ENCODE peak calls at places on chromosomes 2 and 18, in six cellular contexts. V is GM12878, J is lower lobe of right lung, K is colonic mucosa, X is body of pancreas, B is Panc1. N is an unnamed sample. For H3K27me3, the result is how much of the 10 kb centered on the place peaks cover.

GRCh38 chr2:152864601-152865000 is 146.2 kb downstream of the ARL6IP6 start:
- DNase-seq in K (no peak), X (no peak), B (no peak), V (no peak), J (no peak), N (no peak)

GRCh38 chr2:186726938-186727337 is 33.1 kb downstream of the FAM171B start:
- DNase-seq in B (no peak), J (no peak), X (no peak), K (no peak), V (no peak), N (no peak)

GRCh38 chr18:28995319-28995718 is 818.4 kb upstream of the CDH2 start:
- DNase-seq in J (no peak), V (no peak), K (no peak), B (no peak), X (no peak), N (no peak)

GRCh38 chr18:37341473-37342086 is 224.0 kb downstream of the CELF4 start:
- DNase-seq in X (no peak), J (no peak), V (no peak), K (no peak), B (no peak), N (no peak)

GRCh38 chr2:152493417-152493816 is 158.4 kb downstream of the FMNL2 start:
- DNase-seq in X (no peak), J (no peak), K (no peak), B (no peak), V (no peak), N (no peak)

GRCh38 chr2:162477011-162477410 is 133.1 kb downstream of the GCA start:
- DNase-seq in J (no peak), B (no peak), V (no peak), K (no peak), X (no peak), N (no peak)

GRCh38 chr2:189379731-189380261 is 61.5 kb upstream of the WDR75 start:
- DNase-seq in B (no peak), K (no peak), J (no peak), X (no peak), V (no peak), N (no peak)

GRCh38 chr2:85248741-85249524 is 78.9 kb downstream of the TGOLN2 start:
- DNase-seq in X (peak), J (no peak), K (peak), V (no peak), B (peak), N (no peak)

GRCh38 chr2:10497797-10498251 is 49.7 kb upstream of the ODC1 start:
- DNase-seq in V (no peak), X (peak), B (no peak), J (no peak), K (peak), N (no peak)

GRCh38 chr2:196902828-196903227 is 23.7 kb downstream of the PGAP1 start:
- DNase-seq in V (no peak), J (no peak), B (no peak), X (no peak), K (no peak), N (no peak)

GRCh38 chr2:7053650-7054262 is 136.5 kb downstream of the RNF144A start:
- DNase-seq in K (peak), V (no peak), X (peak), B (no peak), J (no peak), N (no peak)

GRCh38 chr2:7792031-7792651 is 874.9 kb downstream of the RNF144A start:
- DNase-seq in J (peak), B (no peak), K (no peak), X (peak), V (no peak), N (no peak)

GRCh38 chr2:223779877-223780276 is 57.5 kb downstream of the AP1S3 start:
- DNase-seq in B (no peak), X (peak), J (no peak), K (peak), V (no peak), N (peak)

GRCh38 chr18:79755496-79756142 is 42.1 kb upstream of the KCNG2 start:
- DNase-seq in V (no peak), B (no peak), J (no peak), X (no peak), K (no peak), N (no peak)

GRCh38 chr2:74146929-74147728 is 583 bp downstream of the BOLA3 start:
- DNase-seq in J (no peak), K (no peak), V (no peak), X (peak), B (no peak), N (peak)

GRCh38 chr18:25351773-25352628 is at the start of gene ZNF521:
- DNase-seq in X (peak), K (peak), V (no peak), B (no peak), J (peak), N (peak)

GRCh38 chr2:39373403-39373802 is 63.7 kb downstream of the MAP4K3 start:
- DNase-seq in V (no peak), J (no peak), X (no peak), K (no peak), B (no peak), N (no peak)

GRCh38 chr18:46715062-46715461 is 41.8 kb downstream of the ST8SIA5 start:
- DNase-seq in B (no peak), V (no peak), J (no peak), K (no peak), X (no peak), N (no peak)

GRCh38 chr2:183269956-183270355 is 145.7 kb downstream of the NUP35 start:
- DNase-seq in V (no peak), J (no peak), X (no peak), K (no peak), B (no peak), N (no peak)

GRCh38 chr2:241010531-241011295 is 12.3 kb downstream of the SNED1 start:
- DNase-seq in V (no peak), X (no peak), K (no peak), J (peak), B (no peak), N (no peak)

GRCh38 chr2:112680666-112681101 is 34.9 kb downstream of the SLC20A1 start:
- DNase-seq in B (no peak), J (no peak), K (no peak), X (no peak), V (no peak), N (no peak)

GRCh38 chr2:37890893-37891495 is 34.1 kb upstream of the RMDN2 start:
- DNase-seq in B (peak), K (peak), J (peak), X (peak), V (no peak), N (peak)

GRCh38 chr18:51437280-51438271 is 240.1 kb upstream of the MEX3C start:
- DNase-seq in J (no peak), B (no peak), V (no peak), X (no peak), K (no peak), N (no peak)

GRCh38 chr2:205747827-205748386 is 65.6 kb downstream of the NRP2 start:
- DNase-seq in K (no peak), B (no peak), V (no peak), X (no peak), J (no peak), N (no peak)

GRCh38 chr2:113056501-113056900 is 2.5 kb upstream of the IL36RN start:
- DNase-seq in J (no peak), K (peak), X (no peak), B (no peak), V (no peak), N (no peak)

GRCh38 chr2:241047253-241048010 is 49.0 kb downstream of the SNED1 start:
- DNase-seq in J (no peak), X (no peak), V (no peak), B (no peak), K (no peak), N (no peak)

GRCh38 chr2:157194097-157194688 is 63.3 kb upstream of the GALNT5 start:
- DNase-seq in X (peak), V (no peak), B (peak), J (no peak), K (no peak), N (peak)

GRCh38 chr2:175153-175786 is 88.6 kb downstream of the SH3YL1 start:
- DNase-seq in B (no peak), J (no peak), X (no peak), K (no peak), V (no peak), N (no peak)

GRCh38 chr2:26345284-26345553 is 724 bp upstream of the SELENOI start:
- DNase-seq in K (no peak), X (no peak), J (no peak), B (no peak), V (no peak), N (no peak)

GRCh38 chr18:77124452-77124922 is 8.1 kb downstream of the MBP start:
- DNase-seq in X (no peak), K (no peak), B (no peak), V (peak), J (no peak), N (peak)

DNA sequence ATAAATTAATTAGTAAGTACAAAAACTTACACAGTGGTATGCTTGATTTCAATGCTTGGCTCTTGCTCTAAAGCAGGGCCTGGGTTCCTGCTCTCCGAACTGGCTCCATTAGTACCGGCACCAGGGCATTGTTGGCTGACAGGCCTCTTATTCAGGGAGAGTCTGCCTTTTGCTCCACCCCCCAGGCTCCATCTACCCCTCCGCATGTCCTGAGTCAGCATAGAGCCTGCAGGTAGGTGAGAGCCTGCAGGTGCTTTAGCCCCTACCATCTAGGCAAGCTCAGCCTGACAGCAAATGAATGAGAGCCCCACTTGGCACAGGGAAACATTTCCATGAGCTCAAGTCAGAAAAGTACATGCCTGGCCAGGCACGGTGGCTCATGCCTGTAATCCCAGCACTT is 35.1 kb upstream of the EFHD1 start:
- DNase-seq in K (no peak), J (no peak), X (no peak), B (no peak), V (no peak), N (no peak)
- H3K4me3 ChIP-seq in K (no peak), J (no peak), X (no peak), B (no peak), V (no peak), N (no peak)

DNA sequence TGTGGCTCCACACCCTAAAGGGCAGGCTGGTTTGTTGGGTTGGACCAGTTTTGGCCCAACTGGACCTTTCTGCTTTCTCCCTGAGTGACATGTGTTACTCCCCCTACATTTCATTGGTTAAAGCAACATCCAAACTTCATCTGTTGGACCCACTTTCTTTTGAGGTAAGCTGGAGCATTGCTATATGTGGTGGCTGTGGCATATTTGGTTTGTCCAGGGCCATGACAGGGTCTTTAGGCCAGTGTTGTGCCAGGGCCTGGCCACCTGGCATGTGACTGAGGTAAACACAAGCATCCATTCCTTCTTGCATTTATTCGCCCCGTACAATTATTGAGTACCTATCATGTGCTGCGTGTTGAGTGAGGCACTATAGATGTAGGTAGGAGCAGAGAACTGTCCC is 36.8 kb upstream of the MARCO start:
- DNase-seq in V (no peak), K (no peak), X (no peak), B (no peak), J (no peak), N (no peak)
- TF ChIP-seq CTCF in V (no peak), K (no peak), X (no peak), B (no peak), J (no peak), N (no peak)

GRCh38 chr2:230890696-230891095 is 26.0 kb downstream of the ITM2C start:
- DNase-seq in B (no peak), X (no peak), V (no peak), J (peak), K (no peak), N (no peak)

GRCh38 chr2:230889911-230890601 is 25.3 kb downstream of the ITM2C start:
- DNase-seq in X (no peak), V (no peak), B (no peak), K (no peak), J (peak), N (no peak)

GRCh38 chr2:230893338-230893737 is 28.6 kb downstream of the ITM2C start:
- DNase-seq in X (no peak), K (no peak), B (no peak), J (no peak), V (no peak), N (no peak)

GRCh38 chr2:230891108-230891507 is 26.4 kb downstream of the ITM2C start:
- DNase-seq in J (no peak), B (no peak), K (no peak), V (no peak), X (no peak), N (no peak)

DNA sequence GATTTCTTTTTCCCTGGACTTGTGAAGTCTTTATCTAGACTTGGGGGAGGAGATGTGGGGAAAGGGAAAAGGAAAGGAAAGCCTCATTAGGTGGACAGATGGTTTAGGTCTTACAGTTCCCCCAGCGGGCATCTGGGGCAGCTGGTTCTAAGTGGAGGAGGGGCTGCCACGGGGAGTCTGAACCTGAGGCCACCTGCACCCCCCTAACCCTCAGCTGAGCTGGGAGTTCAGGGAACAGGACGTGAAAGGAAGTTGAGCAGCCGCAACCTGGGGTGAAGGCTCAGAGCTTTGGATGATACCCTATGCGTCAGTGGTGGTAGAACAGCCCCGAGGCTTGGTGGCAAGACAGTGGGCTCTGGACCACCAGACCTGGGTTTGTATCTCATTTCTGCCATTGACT is 26.8 kb downstream of the ITM2C start:
- DNase-seq in V (no peak), K (no peak), X (no peak), B (no peak), J (no peak), N (no peak)
- H3K27me3 ChIP-seq in V (under half), K (under half), X (under half), B (under half), J (under half), N (under half)

GRCh38 chr18:31206787-31207381 is 44.2 kb upstream of the DSC1 start:
- DNase-seq in X (peak), B (peak), V (peak), K (peak), J (peak), N (peak)

GRCh38 chr18:31204169-31204568 is 41.5 kb upstream of the DSC1 start:
- DNase-seq in K (no peak), J (no peak), B (no peak), X (no peak), V (no peak), N (no peak)

GRCh38 chr18:31205273-31205672 is 42.6 kb upstream of the DSC1 start:
- DNase-seq in K (no peak), V (no peak), X (no peak), B (no peak), J (no peak), N (no peak)

GRCh38 chr18:31204833-31205232 is 42.2 kb upstream of the DSC1 start:
- DNase-seq in J (no peak), K (peak), B (no peak), X (no peak), V (no peak), N (no peak)

DNA sequence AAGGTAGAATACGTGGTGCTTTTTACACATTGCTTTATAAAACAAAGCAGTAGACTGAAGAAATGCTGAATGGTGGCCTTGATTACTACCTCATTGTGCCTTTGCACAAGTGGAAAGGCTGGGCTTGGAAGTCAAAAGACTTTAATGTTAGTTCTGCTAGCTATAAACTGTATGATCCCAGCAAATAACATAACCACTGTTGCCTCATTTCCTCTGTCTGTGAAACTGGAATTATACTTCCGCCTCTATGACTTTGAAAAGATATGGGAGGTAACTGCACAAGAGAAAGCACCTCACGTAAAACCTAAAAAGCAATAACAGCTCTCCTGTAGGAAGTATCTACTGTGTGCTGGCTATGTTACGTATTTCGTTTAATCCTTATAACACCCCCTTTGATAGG is 43.4 kb upstream of the DSC1 start:
- DNase-seq in J (no peak), K (peak), X (no peak), B (no peak), V (no peak), N (no peak)
- H3K4me3 ChIP-seq in J (peak), K (no peak), X (no peak), B (no peak), V (no peak), N (no peak)